ENCODE peak calls at places on chromosomes 4 and X, in six cellular contexts. C is A549, X is Panc1, W is GM23338, Y is K562, H is HL-60. A is an unnamed sample.
A peak's percentile ranks its signal among the peaks of the same experiment; 100 is the strongest.

GRCh38 chrX:135185795-135186443 is 14.7 kb upstream of the CT55 start:
- DNase-seq in C (peak; percentile 34), Y (peak; percentile 54), X (peak; percentile 54), W (peak; percentile 71), H (peak; percentile 46), A (peak; percentile 11)

GRCh38 chr4:31169851-31170250 is 449.7 kb downstream of the PCDH7 start:
- DNase-seq in X (no peak), H (no peak), Y (no peak), C (no peak), W (no peak), A (no peak)

GRCh38 chr4:148061795-148062194 is 329.9 kb downstream of the ARHGAP10 start:
- DNase-seq in H (no peak), C (no peak), Y (no peak), W (peak; percentile 23), X (no peak), A (no peak)

GRCh38 chr4:164977243-164978164 is at the start of gene TRIM61:
- DNase-seq in W (no peak), H (no peak), X (no peak), C (no peak), Y (peak; percentile 18), A (peak; percentile 54)

GRCh38 chr4:87574996-87575395 is 33.3 kb upstream of the DSPP start:
- DNase-seq in Y (no peak), H (no peak), W (no peak), C (no peak), X (no peak), A (no peak)

GRCh38 chr4:48015216-48015615 is 1.3 kb downstream of the CNGA1 start:
- DNase-seq in X (no peak), Y (no peak), H (no peak), W (no peak), C (no peak), A (no peak)

GRCh38 chr4:159487284-159487747 is 384.4 kb downstream of the RAPGEF2 start:
- DNase-seq in C (peak; percentile 25), Y (peak; percentile 61), H (peak; percentile 44), W (peak; percentile 87), X (peak; percentile 18), A (peak; percentile 17)

GRCh38 chr4:73800206-73800605 is 36.3 kb upstream of the CXCL6 start:
- DNase-seq in C (no peak), Y (no peak), H (no peak), X (no peak), W (no peak), A (no peak)

DNA sequence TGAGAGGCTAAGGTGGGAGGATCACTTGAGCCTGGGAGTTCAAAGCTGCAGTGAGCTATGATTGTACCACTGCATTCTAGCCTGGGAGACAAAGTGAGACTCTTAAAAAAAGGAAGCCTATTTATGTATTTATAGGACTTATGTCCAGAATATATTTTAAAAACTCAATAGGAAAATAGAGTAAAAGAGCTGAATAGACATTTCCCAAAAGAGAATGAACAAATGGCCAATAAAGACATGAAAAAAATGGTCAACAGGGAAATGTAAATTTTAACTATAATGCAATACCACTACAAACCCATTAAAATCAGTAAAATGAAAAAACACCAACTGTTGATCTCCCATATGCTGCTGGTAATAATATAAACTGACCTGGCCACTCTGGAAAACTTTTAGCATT is 115.0 kb downstream of the HUWE1 start:
- DNase-seq in H (no peak), Y (no peak), W (no peak), X (no peak), C (no peak), A (no peak)
- TF ChIP-seq REST in H (no peak), Y (no peak), W (no peak), X (no peak), C (no peak), A (no peak)

GRCh38 chr4:57243071-57243470 is 132.9 kb upstream of the IGFBP7 start:
- DNase-seq in Y (no peak), C (no peak), H (no peak), W (no peak), X (no peak), A (no peak)
- TF ChIP-seq REST in Y (no peak), C (no peak), H (no peak), W (no peak), X (no peak), A (no peak)

DNA sequence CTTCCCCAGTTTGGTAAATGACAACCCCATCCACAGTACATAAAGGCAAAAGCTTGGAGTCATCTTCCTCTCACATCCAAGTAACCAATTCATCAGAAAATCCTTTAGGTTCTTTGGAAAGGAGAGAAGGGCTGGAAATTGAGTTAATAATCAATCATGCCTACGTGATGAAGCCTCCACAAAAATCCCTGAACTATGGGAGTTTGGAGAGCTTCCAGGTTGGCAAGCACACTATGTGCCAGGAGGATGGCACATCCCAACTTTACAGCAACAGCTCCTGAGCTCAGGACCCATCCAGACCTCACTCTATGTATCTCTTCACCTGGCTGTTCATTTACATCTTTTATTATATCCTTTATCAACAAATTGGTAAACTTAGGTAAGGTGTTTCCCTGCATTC is 98.9 kb downstream of the IQCM start:
- DNase-seq in W (no peak), Y (no peak), H (no peak), C (no peak), X (no peak), A (no peak)
- TF ChIP-seq REST in W (no peak), Y (no peak), H (no peak), C (no peak), X (no peak), A (no peak)

GRCh38 chrX:123833387-123833786 is 26.5 kb upstream of the XIAP start:
- DNase-seq in H (peak; percentile 63), Y (peak; percentile 72), X (peak; percentile 61), W (peak; percentile 50), C (peak; percentile 68), A (peak; percentile 33)
- TF ChIP-seq REST in H (no peak), Y (no peak), X (no peak), W (no peak), C (no peak), A (no peak)

GRCh38 chr4:108884596-108884995 is 121.7 kb upstream of the ETNPPL start:
- DNase-seq in H (no peak), W (no peak), Y (no peak), C (no peak), X (no peak), A (no peak)
- TF ChIP-seq REST in H (no peak), W (no peak), Y (no peak), C (no peak), X (no peak), A (no peak)

A was measured in GM12878.